ENCODE peak calls at places on chromosome 16, in eight cellular contexts. G is mammary epithelial cell, F is A549, B is A673, I is Peyer's patch, D is epithelial cell of prostate, H is IMR-90, K is PC-9. N is an unnamed sample.

GRCh38 chr16:19295393-19295792 is 9.9 kb downstream of the CLEC19A start:
- DNase-seq in H (no peak), G (no peak), I (no peak), K (no peak), D (no peak), B (no peak), F (no peak), N (no peak)

GRCh38 chr16:14539631-14540030 is 90.4 kb downstream of the PARN start:
- DNase-seq in I (no peak), B (no peak), H (peak), D (no peak), K (no peak), G (no peak), F (no peak), N (no peak)

GRCh38 chr16:57224651-57225335 is 20.3 kb upstream of the ARL2BP start:
- DNase-seq in G (no peak), D (no peak), K (no peak), B (no peak), I (no peak), F (no peak), H (no peak), N (no peak)

GRCh38 chr16:19168173-19169080 is at the start of gene SYT17:
- DNase-seq in B (no peak), I (peak), G (no peak), F (peak), K (peak), D (no peak), H (no peak), N (no peak)

GRCh38 chr16:74623846-74624245 is 16.9 kb upstream of the GLG1 start:
- DNase-seq in H (no peak), B (no peak), G (no peak), F (no peak), D (no peak), I (no peak), K (no peak), N (no peak)

GRCh38 chr16:15854906-15855703 is 1.7 kb downstream of the MYH11 start:
- DNase-seq in H (no peak), G (no peak), B (no peak), K (no peak), I (peak), F (no peak), D (no peak), N (no peak)

GRCh38 chr16:50252874-50253510 is 13.4 kb upstream of the ADCY7 start:
- DNase-seq in H (no peak), I (no peak), F (no peak), B (no peak), D (no peak), G (no peak), K (no peak), N (no peak)

GRCh38 chr16:31181102-31181830 is 1.3 kb downstream of the FUS start:
- DNase-seq in G (peak), D (no peak), H (peak), B (peak), I (peak), F (no peak), K (peak), N (no peak)

GRCh38 chr16:74743668-74744299 is 30.8 kb downstream of the FA2H start:
- DNase-seq in B (peak), F (peak), I (peak), H (peak), D (peak), G (peak), K (peak), N (peak)

GRCh38 chr16:9092963-9093477 is 1.6 kb downstream of the HAPSTR1 start:
- DNase-seq in G (no peak), I (peak), K (peak), H (no peak), D (no peak), B (peak), F (peak), N (no peak)

GRCh38 chr16:66662445-66663194 is 33.9 kb downstream of the CMTM4 start:
- DNase-seq in F (peak), H (peak), D (no peak), K (no peak), G (peak), I (peak), B (no peak), N (no peak)

GRCh38 chr16:67731071-67731810 is 12.1 kb upstream of the GFOD2 start:
- DNase-seq in K (no peak), B (no peak), G (no peak), I (no peak), D (no peak), H (no peak), F (no peak), N (no peak)

GRCh38 chr16:23435500-23435899 is 17.5 kb downstream of the COG7 start:
- DNase-seq in K (peak), D (no peak), G (peak), H (peak), I (peak), F (peak), B (peak), N (no peak)

GRCh38 chr16:83755391-83755790 is 52.4 kb upstream of the HSBP1 start:
- DNase-seq in I (no peak), H (no peak), D (no peak), B (no peak), G (no peak), K (no peak), F (no peak), N (no peak)

GRCh38 chr16:3879887-3880564 is 487 bp downstream of the CREBBP start:
- DNase-seq in G (peak), D (no peak), H (peak), I (peak), F (peak), K (peak), B (peak), N (no peak)

GRCh38 chr16:74641969-74642368 is 24.7 kb downstream of the RFWD3 start:
- DNase-seq in D (no peak), I (no peak), K (no peak), G (no peak), B (no peak), F (no peak), H (no peak), N (no peak)

GRCh38 chr16:24075929-24076716 is 180.0 kb upstream of the CACNG3 start:
- DNase-seq in B (peak), K (no peak), H (no peak), I (no peak), D (peak), F (no peak), G (peak), N (no peak)

GRCh38 chr16:11155284-11155806 is 100.7 kb downstream of the SOCS1 start:
- DNase-seq in B (no peak), H (peak), D (no peak), F (no peak), G (peak), K (peak), I (no peak), N (peak)

GRCh38 chr16:62077998-62078397 is 41.8 kb upstream of the CDH8 start:
- DNase-seq in D (no peak), F (peak), I (no peak), B (peak), H (no peak), K (no peak), G (no peak), N (no peak)

GRCh38 chr16:84103678-84104077 is 13.1 kb downstream of the MBTPS1 start:
- DNase-seq in B (no peak), G (peak), H (no peak), F (no peak), D (no peak), K (peak), I (no peak), N (no peak)

GRCh38 chr16:11101695-11102522 is 154.1 kb downstream of the SOCS1 start:
- DNase-seq in H (peak), K (no peak), G (no peak), I (no peak), B (peak), D (no peak), F (no peak), N (peak)

GRCh38 chr16:11072420-11073153 is 128.2 kb downstream of the CLEC16A start:
- DNase-seq in D (no peak), I (no peak), K (no peak), G (no peak), B (no peak), H (no peak), F (no peak), N (no peak)

GRCh38 chr16:63426275-63426870 is 1390.1 kb upstream of the CDH8 start:
- DNase-seq in B (peak), G (no peak), F (no peak), H (no peak), K (no peak), I (no peak), D (no peak), N (no peak)

GRCh38 chr16:51153275-51153991 is 2.4 kb upstream of the SALL1 start:
- DNase-seq in I (no peak), D (no peak), B (no peak), G (no peak), F (no peak), H (no peak), K (no peak), N (no peak)

GRCh38 chr16:72875291-72876036 is 172.5 kb downstream of the ZFHX3 start:
- DNase-seq in K (peak), G (peak), H (no peak), D (no peak), B (no peak), F (peak), I (no peak), N (no peak)

GRCh38 chr16:24409045-24409444 is 130.3 kb upstream of the RBBP6 start:
- DNase-seq in F (peak), K (no peak), H (no peak), B (peak), I (no peak), G (no peak), D (no peak), N (no peak)

GRCh38 chr16:14366447-14366846 is 263.6 kb downstream of the PARN start:
- DNase-seq in K (no peak), I (no peak), H (no peak), G (no peak), F (no peak), B (no peak), D (no peak), N (no peak)

GRCh38 chr16:85614338-85615013 is 1.4 kb downstream of the GSE1 start:
- DNase-seq in I (no peak), D (no peak), F (no peak), H (no peak), G (no peak), B (no peak), K (peak), N (no peak)

GRCh38 chr16:14289692-14290340 is 218.7 kb downstream of the MRTFB start:
- DNase-seq in B (peak), F (peak), K (peak), G (no peak), H (peak), I (no peak), D (no peak), N (no peak)

GRCh38 chr16:88690341-88691128 is 4.2 kb upstream of the SNAI3 start:
- DNase-seq in B (no peak), H (no peak), I (no peak), K (no peak), D (no peak), F (no peak), G (no peak), N (no peak)

GRCh38 chr16:10308305-10309193 is 77.3 kb upstream of the ATF7IP2 start:
- DNase-seq in D (peak), G (peak), B (no peak), I (no peak), F (no peak), K (no peak), H (no peak), N (no peak)

GRCh38 chr16:19223235-19223847 is 55.3 kb downstream of the SYT17 start:
- DNase-seq in K (no peak), H (peak), B (peak), I (peak), G (peak), D (no peak), F (peak), N (no peak)

GRCh38 chr16:50696126-50696525 is 2.7 kb downstream of the NOD2 start:
- DNase-seq in G (no peak), K (no peak), D (no peak), B (no peak), H (no peak), I (no peak), F (no peak), N (no peak)

GRCh38 chr16:58506241-58507194 is 6.6 kb downstream of the NDRG4 start:
- DNase-seq in G (no peak), F (no peak), I (peak), K (no peak), B (no peak), H (no peak), D (no peak), N (no peak)

GRCh38 chr16:240559-240958 is 5.9 kb downstream of the FAM234A start:
- DNase-seq in D (no peak), K (no peak), G (no peak), B (no peak), H (no peak), I (no peak), F (no peak), N (no peak)
- H3K27ac ChIP-seq in D (no peak), K (no peak), G (no peak), B (no peak), H (no peak), I (no peak), F (no peak), N (no peak)

GRCh38 chr16:80202831-80203230 is 338.0 kb upstream of the DYNLRB2 start:
- DNase-seq in F (no peak), D (no peak), K (no peak), H (no peak), G (peak), I (no peak), B (no peak), N (no peak)
- H3K27ac ChIP-seq in F (peak), D (peak), K (no peak), H (no peak), G (peak), I (no peak), B (no peak), N (no peak)

GRCh38 chr16:4936181-4936990 is 562 bp downstream of the PPL start:
- DNase-seq in K (peak), F (peak), I (peak), B (no peak), G (peak), D (no peak), H (no peak), N (no peak)
- H3K27ac ChIP-seq in K (peak), F (peak), I (peak), B (no peak), G (peak), D (peak), H (no peak), N (no peak)

GRCh38 chr16:79839450-79839849 is 238.9 kb upstream of the MAF start:
- DNase-seq in F (no peak), G (no peak), D (no peak), K (no peak), B (no peak), I (no peak), H (no peak), N (no peak)
- H3K27ac ChIP-seq in F (no peak), G (no peak), D (no peak), K (no peak), B (no peak), I (no peak), H (no peak), N (no peak)

GRCh38 chr16:86680661-86681439 is 102.5 kb downstream of the FOXL1 start:
- DNase-seq in G (no peak), F (no peak), D (no peak), H (no peak), K (no peak), I (no peak), B (peak), N (no peak)
- H3K27ac ChIP-seq in G (no peak), F (no peak), D (no peak), H (peak), K (no peak), I (no peak), B (no peak), N (peak)

GRCh38 chr16:21646721-21647561 is 5.5 kb downstream of the IGSF6 start:
- DNase-seq in B (no peak), I (peak), F (no peak), H (no peak), D (no peak), G (peak), K (no peak), N (no peak)
- H3K27ac ChIP-seq in B (no peak), I (peak), F (no peak), H (no peak), D (no peak), G (no peak), K (no peak), N (no peak)